ENCODE peak calls at places on chromosomes 3 and 15, in six cellular contexts. H is A549, Y is HepG2, P is IMR-90, K is K562, E is GM12878. M is an unnamed sample.

GRCh38 chr3:106403746-106404145 is 534.9 kb upstream of the CBLB start:
- DNase-seq in P (no peak), K (no peak), Y (no peak), E (no peak), H (no peak), M (no peak)

GRCh38 chr3:136120373-136121348 is 75.5 kb downstream of the MSL2 start:
- DNase-seq in H (no peak), E (no peak), Y (no peak), K (no peak), P (peak; percentile 12), M (no peak)

GRCh38 chr15:70867911-70868467 is 14.0 kb upstream of the LARP6 start:
- DNase-seq in Y (no peak), K (no peak), E (no peak), H (no peak), P (peak; percentile 63), M (peak; percentile 65)

GRCh38 chr15:63340878-63341277 is 40.8 kb downstream of the CA12 start:
- DNase-seq in K (no peak), E (no peak), H (no peak), Y (no peak), P (no peak), M (no peak)

GRCh38 chr15:68652141-68652540 is 73.3 kb downstream of the CORO2B start:
- DNase-seq in Y (no peak), P (no peak), H (no peak), E (no peak), K (no peak), M (peak; percentile 41)

GRCh38 chr15:89323825-89324224 is 10.8 kb downstream of the POLG start:
- DNase-seq in Y (no peak), H (no peak), E (no peak), P (no peak), K (no peak), M (no peak)

GRCh38 chr15:92608866-92609700 is 46.5 kb downstream of the FAM174B start:
- DNase-seq in E (no peak), P (no peak), H (no peak), Y (no peak), K (no peak), M (no peak)

GRCh38 chr3:186831795-186832194 is 10.7 kb upstream of the ADIPOQ start:
- DNase-seq in H (no peak), K (no peak), Y (no peak), P (no peak), E (no peak), M (no peak)

GRCh38 chr3:66602691-66603090 is 101.9 kb upstream of the LRIG1 start:
- DNase-seq in K (no peak), H (no peak), Y (no peak), E (no peak), P (no peak), M (no peak)

GRCh38 chr3:17874630-17875029 is 132.2 kb upstream of the TBC1D5 start:
- DNase-seq in K (no peak), P (no peak), E (no peak), H (no peak), Y (no peak), M (no peak)

GRCh38 chr3:188890572-188891270 is 281.1 kb upstream of the TPRG1 start:
- DNase-seq in Y (no peak), P (peak; percentile 84), E (no peak), H (no peak), K (no peak), M (no peak)

GRCh38 chr3:141056716-141057115 is 5.6 kb downstream of the SPSB4 start:
- DNase-seq in K (no peak), Y (no peak), E (no peak), H (no peak), P (no peak), M (no peak)

GRCh38 chr3:169894110-169894509 is 17.3 kb upstream of the SAMD7 start:
- DNase-seq in P (no peak), K (no peak), E (no peak), Y (no peak), H (no peak), M (no peak)

GRCh38 chr15:56805466-56806146 is 72.3 kb upstream of the ZNF280D start:
- DNase-seq in P (peak; percentile 87), K (no peak), H (peak; percentile 67), E (no peak), Y (no peak), M (no peak)

GRCh38 chr3:68972358-68972979 is 40.1 kb upstream of the TAFA4 start:
- DNase-seq in P (peak; percentile 51), E (no peak), Y (peak; percentile 63), K (peak; percentile 36), H (peak; percentile 36), M (peak; percentile 64)

GRCh38 chr3:45553469-45553974 is 41.0 kb upstream of the LIMD1 start:
- DNase-seq in P (peak; percentile 83), E (no peak), H (no peak), Y (no peak), K (peak; percentile 43), M (peak; percentile 63)
- TF ChIP-seq SMC3 in P (no peak), E (no peak), H (no peak), Y (no peak), K (no peak), M (no peak)

DNA sequence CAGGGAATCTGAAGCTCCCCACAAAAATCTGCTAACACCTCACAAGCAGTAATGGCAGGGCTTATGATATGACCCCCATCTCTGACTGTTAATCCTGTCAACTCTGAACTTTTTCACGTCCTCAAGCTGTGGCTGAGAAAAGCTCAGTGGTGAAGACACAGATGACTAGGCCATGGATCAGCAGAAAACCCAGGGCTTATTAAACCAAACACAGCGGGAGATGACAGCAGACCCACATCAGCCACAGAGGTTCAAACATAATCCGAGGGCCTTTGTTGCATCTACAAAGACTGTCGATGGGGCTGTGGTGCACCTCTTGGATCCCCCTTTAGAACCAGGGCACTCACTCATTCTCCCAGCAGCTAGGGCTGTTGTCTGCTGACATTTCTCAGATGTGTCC is 50.4 kb downstream of the GLB1 start:
- DNase-seq in Y (no peak), H (no peak), E (no peak), K (no peak), P (no peak), M (no peak)
- TF ChIP-seq SMC3 in Y (no peak), H (no peak), E (no peak), K (no peak), P (no peak), M (no peak)

GRCh38 chr3:13372656-13373055 is 47.5 kb downstream of the NUP210 start:
- DNase-seq in Y (no peak), K (no peak), E (no peak), H (no peak), P (no peak), M (no peak)

GRCh38 chr3:13375464-13375863 is 44.7 kb downstream of the NUP210 start:
- DNase-seq in P (no peak), K (no peak), E (no peak), Y (no peak), H (no peak), M (no peak)

GRCh38 chr3:13372126-13372525 is 48.0 kb downstream of the NUP210 start:
- DNase-seq in Y (no peak), E (no peak), P (no peak), H (no peak), K (no peak), M (no peak)

GRCh38 chr3:13376091-13376490 is 44.0 kb downstream of the NUP210 start:
- DNase-seq in E (no peak), Y (no peak), P (no peak), K (no peak), H (no peak), M (no peak)

DNA sequence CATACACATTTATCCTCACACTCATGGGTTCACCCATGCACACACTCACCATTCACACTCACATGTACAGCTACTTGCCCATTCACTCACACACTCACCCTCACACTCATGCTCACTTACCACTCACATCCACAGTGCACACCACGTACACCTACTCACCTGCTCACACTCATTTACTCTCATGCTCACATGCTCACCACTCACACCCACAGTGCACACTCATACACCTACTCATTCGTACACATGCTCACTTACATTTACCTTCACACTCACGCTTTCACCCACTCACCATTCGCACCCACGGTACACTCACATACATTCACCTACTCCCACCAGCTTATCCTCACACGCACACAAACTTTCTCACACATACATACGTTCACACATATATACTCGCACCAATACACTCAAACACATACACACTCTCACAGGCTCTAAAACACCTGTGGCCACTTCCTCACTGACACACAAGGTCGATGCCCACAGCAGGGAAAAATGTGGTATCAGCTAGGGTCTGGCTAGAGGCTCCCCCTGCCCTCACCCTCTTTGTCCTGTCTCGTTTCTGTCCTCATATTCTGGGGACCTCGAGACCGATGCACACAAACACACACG is 46.0 kb downstream of the NUP210 start:
- DNase-seq in H (no peak), K (no peak), P (no peak), E (no peak), Y (no peak), M (no peak)
- TF ChIP-seq SMC3 in H (no peak), K (no peak), P (no peak), E (no peak), Y (no peak), M (no peak)

GRCh38 chr15:66966256-66966655 is 99.1 kb upstream of the SMAD3 start:
- DNase-seq in P (no peak), K (no peak), Y (no peak), E (no peak), H (no peak), M (no peak)
- TF ChIP-seq SMC3 in P (no peak), K (peak; percentile 14), Y (no peak), E (no peak), H (peak; percentile 52), M (no peak)

GRCh38 chr15:65796610-65797012 is 4.5 kb upstream of the DENND4A start:
- DNase-seq in E (no peak), H (peak; percentile 44), P (peak; percentile 71), K (no peak), Y (no peak), M (no peak)
- TF ChIP-seq SMC3 in E (no peak), H (no peak), P (no peak), K (no peak), Y (no peak), M (no peak)

M was measured in SK-N-SH.